ENCODE peak calls at places on chromosomes 3 and 15, in seven cellular contexts. One of them, this sample, is unnamed.

GRCh38 chr3:58288011-58288728 is 17.9 kb upstream of the RPP14 start:
- DNase-seq in cardiac fibroblast: no peak
- DNase-seq in CD4-positive, alpha-beta T cell: no peak
- DNase-seq in breast epithelium: no peak
- DNase-seq in astrocyte of the cerebellum: no peak
- DNase-seq in heart left ventricle: no peak
- DNase-seq in choroid plexus epithelial cell: peak
- DNase-seq in this sample: no peak

GRCh38 chr15:90031231-90031791 is 30.2 kb downstream of the ZNF710 start:
- DNase-seq in CD4-positive, alpha-beta T cell: no peak
- DNase-seq in cardiac fibroblast: peak
- DNase-seq in choroid plexus epithelial cell: peak
- DNase-seq in breast epithelium: no peak
- DNase-seq in astrocyte of the cerebellum: no peak
- DNase-seq in heart left ventricle: peak
- DNase-seq in this sample: peak

GRCh38 chr15:23416349-23417276 is 30.4 kb downstream of the GOLGA6L2 start:
- DNase-seq in CD4-positive, alpha-beta T cell: no peak
- DNase-seq in breast epithelium: peak
- DNase-seq in heart left ventricle: no peak
- DNase-seq in cardiac fibroblast: no peak
- DNase-seq in choroid plexus epithelial cell: no peak
- DNase-seq in astrocyte of the cerebellum: no peak
- DNase-seq in this sample: no peak

GRCh38 chr3:12766541-12766940 is 7.5 kb upstream of the TMEM40 start:
- DNase-seq in breast epithelium: no peak
- DNase-seq in CD4-positive, alpha-beta T cell: no peak
- DNase-seq in choroid plexus epithelial cell: no peak
- DNase-seq in astrocyte of the cerebellum: no peak
- DNase-seq in heart left ventricle: no peak
- DNase-seq in cardiac fibroblast: no peak
- DNase-seq in this sample: no peak

GRCh38 chr3:59985643-59986200 is 935.9 kb upstream of the CFAP20DC start:
- DNase-seq in choroid plexus epithelial cell: no peak
- DNase-seq in breast epithelium: no peak
- DNase-seq in astrocyte of the cerebellum: no peak
- DNase-seq in CD4-positive, alpha-beta T cell: no peak
- DNase-seq in heart left ventricle: no peak
- DNase-seq in cardiac fibroblast: no peak
- DNase-seq in this sample: no peak

GRCh38 chr15:91252756-91253155 is 152.7 kb downstream of the SV2B start:
- DNase-seq in astrocyte of the cerebellum: no peak
- DNase-seq in breast epithelium: no peak
- DNase-seq in cardiac fibroblast: no peak
- DNase-seq in CD4-positive, alpha-beta T cell: no peak
- DNase-seq in choroid plexus epithelial cell: no peak
- DNase-seq in heart left ventricle: no peak
- DNase-seq in this sample: no peak

GRCh38 chr3:179655236-179655635 is 2.4 kb downstream of the USP13 start:
- DNase-seq in cardiac fibroblast: no peak
- DNase-seq in astrocyte of the cerebellum: no peak
- DNase-seq in choroid plexus epithelial cell: no peak
- DNase-seq in breast epithelium: no peak
- DNase-seq in CD4-positive, alpha-beta T cell: no peak
- DNase-seq in heart left ventricle: no peak
- DNase-seq in this sample: no peak

GRCh38 chr3:59791774-59792308 is 742.0 kb upstream of the CFAP20DC start:
- DNase-seq in cardiac fibroblast: no peak
- DNase-seq in CD4-positive, alpha-beta T cell: no peak
- DNase-seq in astrocyte of the cerebellum: no peak
- DNase-seq in choroid plexus epithelial cell: no peak
- DNase-seq in heart left ventricle: no peak
- DNase-seq in breast epithelium: no peak
- DNase-seq in this sample: no peak

GRCh38 chr3:54572197-54572895 is 355.5 kb downstream of the LRTM1 start:
- DNase-seq in breast epithelium: no peak
- DNase-seq in cardiac fibroblast: no peak
- DNase-seq in CD4-positive, alpha-beta T cell: no peak
- DNase-seq in astrocyte of the cerebellum: no peak
- DNase-seq in heart left ventricle: no peak
- DNase-seq in choroid plexus epithelial cell: no peak
- DNase-seq in this sample: no peak

GRCh38 chr15:52714968-52715367 is 35.8 kb upstream of the ATOSA start:
- DNase-seq in breast epithelium: no peak
- DNase-seq in heart left ventricle: no peak
- DNase-seq in choroid plexus epithelial cell: no peak
- DNase-seq in CD4-positive, alpha-beta T cell: no peak
- DNase-seq in cardiac fibroblast: no peak
- DNase-seq in astrocyte of the cerebellum: no peak
- DNase-seq in this sample: no peak

GRCh38 chr3:134476306-134476705 is 9.5 kb downstream of the ANAPC13 start:
- DNase-seq in CD4-positive, alpha-beta T cell: no peak
- DNase-seq in choroid plexus epithelial cell: no peak
- DNase-seq in breast epithelium: peak
- DNase-seq in cardiac fibroblast: no peak
- DNase-seq in heart left ventricle: no peak
- DNase-seq in astrocyte of the cerebellum: no peak
- DNase-seq in this sample: no peak

GRCh38 chr3:100407977-100408532 is 6.7 kb downstream of the LNP1 start:
- DNase-seq in choroid plexus epithelial cell: no peak
- DNase-seq in CD4-positive, alpha-beta T cell: no peak
- DNase-seq in heart left ventricle: no peak
- DNase-seq in breast epithelium: no peak
- DNase-seq in cardiac fibroblast: no peak
- DNase-seq in astrocyte of the cerebellum: no peak
- DNase-seq in this sample: no peak

GRCh38 chr3:168622795-168623194 is 527.1 kb upstream of the GOLIM4 start:
- DNase-seq in choroid plexus epithelial cell: no peak
- DNase-seq in breast epithelium: no peak
- DNase-seq in cardiac fibroblast: peak
- DNase-seq in CD4-positive, alpha-beta T cell: no peak
- DNase-seq in astrocyte of the cerebellum: no peak
- DNase-seq in heart left ventricle: no peak
- DNase-seq in this sample: no peak

GRCh38 chr3:15041950-15042349 is 23.2 kb downstream of the MRPS25 start:
- DNase-seq in CD4-positive, alpha-beta T cell: no peak
- DNase-seq in heart left ventricle: no peak
- DNase-seq in choroid plexus epithelial cell: no peak
- DNase-seq in cardiac fibroblast: no peak
- DNase-seq in astrocyte of the cerebellum: no peak
- DNase-seq in breast epithelium: no peak
- DNase-seq in this sample: no peak

GRCh38 chr3:140093742-140094141 is 158.8 kb downstream of the CLSTN2 start:
- DNase-seq in heart left ventricle: no peak
- DNase-seq in CD4-positive, alpha-beta T cell: no peak
- DNase-seq in astrocyte of the cerebellum: peak
- DNase-seq in choroid plexus epithelial cell: peak
- DNase-seq in breast epithelium: no peak
- DNase-seq in cardiac fibroblast: peak
- DNase-seq in this sample: peak

GRCh38 chr3:58052373-58053273 is 44.4 kb downstream of the FLNB start:
- DNase-seq in astrocyte of the cerebellum: peak
- DNase-seq in breast epithelium: peak
- DNase-seq in heart left ventricle: peak
- DNase-seq in choroid plexus epithelial cell: peak
- DNase-seq in CD4-positive, alpha-beta T cell: no peak
- DNase-seq in cardiac fibroblast: peak
- DNase-seq in this sample: peak

GRCh38 chr3:194688207-194688711 is 2.6 kb downstream of the FAM43A start:
- DNase-seq in cardiac fibroblast: peak
- DNase-seq in breast epithelium: no peak
- DNase-seq in choroid plexus epithelial cell: peak
- DNase-seq in astrocyte of the cerebellum: no peak
- DNase-seq in heart left ventricle: peak
- DNase-seq in CD4-positive, alpha-beta T cell: peak
- DNase-seq in this sample: no peak

GRCh38 chr3:72338942-72339749 is 509.1 kb downstream of the SHQ1 start:
- DNase-seq in breast epithelium: no peak
- DNase-seq in astrocyte of the cerebellum: peak
- DNase-seq in CD4-positive, alpha-beta T cell: no peak
- DNase-seq in choroid plexus epithelial cell: peak
- DNase-seq in heart left ventricle: no peak
- DNase-seq in cardiac fibroblast: peak
- DNase-seq in this sample: peak

GRCh38 chr3:46365737-46366524 is 4.8 kb upstream of the CCR5 start:
- DNase-seq in breast epithelium: no peak
- DNase-seq in choroid plexus epithelial cell: no peak
- DNase-seq in astrocyte of the cerebellum: no peak
- DNase-seq in heart left ventricle: no peak
- DNase-seq in CD4-positive, alpha-beta T cell: no peak
- DNase-seq in cardiac fibroblast: no peak
- DNase-seq in this sample: peak

GRCh38 chr3:141276398-141276797 is 44.8 kb downstream of the PXYLP1 start:
- DNase-seq in astrocyte of the cerebellum: no peak
- DNase-seq in cardiac fibroblast: peak
- DNase-seq in choroid plexus epithelial cell: peak
- DNase-seq in heart left ventricle: no peak
- DNase-seq in breast epithelium: no peak
- DNase-seq in CD4-positive, alpha-beta T cell: no peak
- DNase-seq in this sample: no peak

GRCh38 chr3:171239757-171240503 is 213.4 kb upstream of the SLC2A2 start:
- DNase-seq in choroid plexus epithelial cell: no peak
- DNase-seq in astrocyte of the cerebellum: no peak
- DNase-seq in cardiac fibroblast: no peak
- DNase-seq in heart left ventricle: no peak
- DNase-seq in breast epithelium: no peak
- DNase-seq in CD4-positive, alpha-beta T cell: no peak
- DNase-seq in this sample: no peak

GRCh38 chr3:28900301-28900700 is 380.6 kb upstream of the RBMS3 start:
- DNase-seq in breast epithelium: no peak
- DNase-seq in CD4-positive, alpha-beta T cell: no peak
- DNase-seq in cardiac fibroblast: no peak
- DNase-seq in astrocyte of the cerebellum: no peak
- DNase-seq in heart left ventricle: no peak
- DNase-seq in choroid plexus epithelial cell: no peak
- DNase-seq in this sample: no peak

GRCh38 chr3:170865209-170866094 is 4.5 kb downstream of the RPL22L1 start:
- DNase-seq in astrocyte of the cerebellum: no peak
- DNase-seq in CD4-positive, alpha-beta T cell: no peak
- DNase-seq in choroid plexus epithelial cell: no peak
- DNase-seq in breast epithelium: no peak
- DNase-seq in heart left ventricle: no peak
- DNase-seq in cardiac fibroblast: no peak
- DNase-seq in this sample: no peak

GRCh38 chr15:97012986-97013385 is 682.5 kb downstream of the NR2F2 start:
- DNase-seq in astrocyte of the cerebellum: no peak
- DNase-seq in CD4-positive, alpha-beta T cell: no peak
- DNase-seq in cardiac fibroblast: no peak
- DNase-seq in heart left ventricle: no peak
- DNase-seq in choroid plexus epithelial cell: no peak
- DNase-seq in breast epithelium: no peak
- DNase-seq in this sample: no peak

GRCh38 chr3:21390136-21390535 is 360.9 kb downstream of the ZNF385D start:
- DNase-seq in cardiac fibroblast: peak
- DNase-seq in breast epithelium: no peak
- DNase-seq in choroid plexus epithelial cell: no peak
- DNase-seq in heart left ventricle: no peak
- DNase-seq in CD4-positive, alpha-beta T cell: no peak
- DNase-seq in astrocyte of the cerebellum: peak
- DNase-seq in this sample: peak

GRCh38 chr3:127182446-127182845 is 10.5 kb upstream of the PRR23E start:
- DNase-seq in choroid plexus epithelial cell: no peak
- DNase-seq in cardiac fibroblast: no peak
- DNase-seq in CD4-positive, alpha-beta T cell: no peak
- DNase-seq in astrocyte of the cerebellum: no peak
- DNase-seq in breast epithelium: no peak
- DNase-seq in heart left ventricle: no peak
- DNase-seq in this sample: no peak

GRCh38 chr3:59482684-59483083 is 432.9 kb upstream of the CFAP20DC start:
- DNase-seq in cardiac fibroblast: no peak
- DNase-seq in CD4-positive, alpha-beta T cell: no peak
- DNase-seq in astrocyte of the cerebellum: no peak
- DNase-seq in choroid plexus epithelial cell: no peak
- DNase-seq in heart left ventricle: no peak
- DNase-seq in breast epithelium: no peak
- DNase-seq in this sample: no peak

GRCh38 chr3:99545941-99546580 is 92.3 kb upstream of the COL8A1 start:
- DNase-seq in breast epithelium: no peak
- DNase-seq in cardiac fibroblast: peak
- DNase-seq in CD4-positive, alpha-beta T cell: no peak
- DNase-seq in astrocyte of the cerebellum: no peak
- DNase-seq in heart left ventricle: no peak
- DNase-seq in choroid plexus epithelial cell: peak
- DNase-seq in this sample: no peak

GRCh38 chr15:77186518-77187095 is 115.7 kb upstream of the TSPAN3 start:
- DNase-seq in CD4-positive, alpha-beta T cell: no peak
- DNase-seq in breast epithelium: no peak
- DNase-seq in heart left ventricle: no peak
- DNase-seq in astrocyte of the cerebellum: peak
- DNase-seq in choroid plexus epithelial cell: peak
- DNase-seq in cardiac fibroblast: peak
- DNase-seq in this sample: peak
- TF ChIP-seq CTCF in CD4-positive, alpha-beta T cell: peak
- TF ChIP-seq CTCF in breast epithelium: peak
- TF ChIP-seq CTCF in heart left ventricle: peak
- TF ChIP-seq CTCF in astrocyte of the cerebellum: peak
- TF ChIP-seq CTCF in choroid plexus epithelial cell: peak
- TF ChIP-seq CTCF in cardiac fibroblast: peak
- TF ChIP-seq CTCF in this sample: peak

DNA sequence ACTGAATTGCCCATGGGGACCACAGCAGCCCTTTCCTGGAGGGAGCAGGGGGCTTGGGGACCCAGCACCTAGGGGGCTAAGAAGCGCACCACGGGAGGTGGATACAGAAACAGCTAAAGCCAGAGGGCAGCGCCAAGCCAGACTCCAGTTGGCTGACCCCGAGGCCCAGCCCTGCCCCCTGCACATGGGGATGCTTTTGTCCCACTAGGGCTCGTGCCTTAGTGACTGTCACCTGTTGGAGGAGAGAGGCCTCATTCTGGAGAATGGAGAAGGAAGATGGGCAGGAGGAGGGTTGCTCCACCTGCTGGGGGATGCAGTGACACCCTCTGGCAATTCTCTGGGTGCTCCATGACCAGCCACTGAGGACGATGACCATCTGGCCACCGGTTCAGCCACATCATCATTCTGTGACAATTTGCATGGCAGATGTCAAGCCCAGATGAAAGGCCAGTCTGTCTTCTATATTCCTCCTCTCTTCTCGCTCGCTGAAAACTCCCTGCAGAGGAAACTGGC is 167.8 kb upstream of the TLE3 start:
- DNase-seq in astrocyte of the cerebellum: no peak
- DNase-seq in CD4-positive, alpha-beta T cell: no peak
- DNase-seq in heart left ventricle: no peak
- DNase-seq in cardiac fibroblast: no peak
- DNase-seq in choroid plexus epithelial cell: no peak
- DNase-seq in breast epithelium: no peak
- DNase-seq in this sample: no peak
- TF ChIP-seq CTCF in astrocyte of the cerebellum: no peak
- TF ChIP-seq CTCF in CD4-positive, alpha-beta T cell: no peak
- TF ChIP-seq CTCF in heart left ventricle: no peak
- TF ChIP-seq CTCF in cardiac fibroblast: peak
- TF ChIP-seq CTCF in choroid plexus epithelial cell: peak
- TF ChIP-seq CTCF in breast epithelium: no peak
- TF ChIP-seq CTCF in this sample: peak

GRCh38 chr3:66423791-66424190 is 77.0 kb downstream of the LRIG1 start:
- DNase-seq in CD4-positive, alpha-beta T cell: no peak
- DNase-seq in choroid plexus epithelial cell: peak
- DNase-seq in astrocyte of the cerebellum: no peak
- DNase-seq in breast epithelium: no peak
- DNase-seq in heart left ventricle: no peak
- DNase-seq in cardiac fibroblast: peak
- DNase-seq in this sample: no peak
- TF ChIP-seq CTCF in CD4-positive, alpha-beta T cell: no peak
- TF ChIP-seq CTCF in choroid plexus epithelial cell: peak
- TF ChIP-seq CTCF in astrocyte of the cerebellum: no peak
- TF ChIP-seq CTCF in breast epithelium: no peak
- TF ChIP-seq CTCF in heart left ventricle: no peak
- TF ChIP-seq CTCF in cardiac fibroblast: no peak
- TF ChIP-seq CTCF in this sample: no peak

GRCh38 chr3:130242850-130243569 is 102.5 kb upstream of the COL6A5 start:
- DNase-seq in choroid plexus epithelial cell: peak
- DNase-seq in heart left ventricle: no peak
- DNase-seq in cardiac fibroblast: peak
- DNase-seq in breast epithelium: no peak
- DNase-seq in CD4-positive, alpha-beta T cell: no peak
- DNase-seq in astrocyte of the cerebellum: no peak
- DNase-seq in this sample: peak
- TF ChIP-seq CTCF in choroid plexus epithelial cell: peak
- TF ChIP-seq CTCF in heart left ventricle: no peak
- TF ChIP-seq CTCF in cardiac fibroblast: no peak
- TF ChIP-seq CTCF in breast epithelium: no peak
- TF ChIP-seq CTCF in CD4-positive, alpha-beta T cell: no peak
- TF ChIP-seq CTCF in astrocyte of the cerebellum: peak
- TF ChIP-seq CTCF in this sample: peak

This sample was measured in epithelial cell of esophagus.